ENCODE peak calls at places on chromosome 14, in eight cellular contexts. B, P, S, E, T, R, N and C are unnamed samples.

GRCh38 chr14:24051162-24051788 is 534 bp upstream of the CARMIL3 start:
- DNase-seq in S (no peak), T (no peak), R (no peak), P (no peak), E (no peak), N (no peak), B (peak), C (peak)

GRCh38 chr14:81831128-81831815 is 297.6 kb upstream of the SEL1L start:
- DNase-seq in S (peak), B (no peak), T (no peak), E (no peak), N (no peak), P (peak), R (peak), C (peak)

GRCh38 chr14:53963491-53964227 is 7.0 kb upstream of the BMP4 start:
- DNase-seq in S (no peak), B (peak), P (no peak), T (no peak), N (no peak), R (peak), E (no peak), C (peak)

GRCh38 chr14:45990252-45990651 is 661.3 kb downstream of the RPL10L start:
- DNase-seq in P (no peak), N (no peak), B (no peak), R (no peak), S (peak), T (no peak), E (peak), C (peak)

GRCh38 chr14:61764342-61765122 is 2.3 kb downstream of the SNAPC1 start:
- DNase-seq in R (no peak), T (no peak), B (no peak), N (no peak), S (no peak), P (no peak), E (no peak), C (peak)

GRCh38 chr14:68361231-68361630 is 431.6 kb downstream of the ZFP36L1 start:
- DNase-seq in N (no peak), R (no peak), T (no peak), E (no peak), S (peak), P (no peak), B (no peak), C (peak)

GRCh38 chr14:86540636-86541247 is 1010.8 kb downstream of the FLRT2 start:
- DNase-seq in B (no peak), P (no peak), R (no peak), E (no peak), T (no peak), S (peak), N (no peak), C (no peak)

GRCh38 chr14:31280132-31280870 is 72.7 kb upstream of the HECTD1 start:
- DNase-seq in B (no peak), S (no peak), N (no peak), T (no peak), E (no peak), R (no peak), P (no peak), C (peak)

GRCh38 chr14:106442857-106443256 is 916.5 kb downstream of the TMEM121 start:
- DNase-seq in B (no peak), N (no peak), R (no peak), P (no peak), E (no peak), S (peak), T (no peak), C (no peak)

GRCh38 chr14:50601405-50601804 is 41.5 kb downstream of the ATL1 start:
- DNase-seq in P (no peak), S (no peak), N (no peak), R (no peak), E (no peak), B (no peak), T (no peak), C (no peak)

GRCh38 chr14:86533834-86534233 is 1003.9 kb downstream of the FLRT2 start:
- DNase-seq in E (no peak), R (no peak), T (no peak), N (no peak), B (no peak), P (no peak), S (no peak), C (no peak)

GRCh38 chr14:70642313-70643235 is 858 bp downstream of the TTC9 start:
- DNase-seq in R (peak), T (no peak), S (peak), N (no peak), E (no peak), B (peak), P (no peak), C (peak)

GRCh38 chr14:65072256-65072655 is 30.1 kb downstream of the MAX start:
- DNase-seq in P (no peak), B (no peak), R (no peak), T (no peak), E (no peak), S (no peak), N (no peak), C (no peak)

GRCh38 chr14:69405762-69406161 is 7.3 kb downstream of the SLC39A9 start:
- DNase-seq in P (no peak), B (no peak), N (no peak), T (no peak), E (no peak), R (no peak), S (no peak), C (no peak)

GRCh38 chr14:21723431-21724045 is 49.9 kb upstream of the OR4E1 start:
- DNase-seq in E (peak), S (peak), T (peak), P (no peak), R (no peak), B (peak), N (peak), C (peak)

GRCh38 chr14:89418452-89418851 is 1.4 kb upstream of the FOXN3 start:
- DNase-seq in N (no peak), B (no peak), S (peak), R (no peak), T (no peak), P (no peak), E (no peak), C (peak)

GRCh38 chr14:20627337-20628032 is 14.0 kb downstream of the OR6S1 start:
- DNase-seq in N (no peak), P (no peak), B (no peak), R (no peak), T (no peak), S (no peak), E (no peak), C (no peak)

GRCh38 chr14:26621807-26622560 is 24.2 kb upstream of the NOVA1 start:
- DNase-seq in N (peak), E (no peak), R (no peak), S (no peak), T (no peak), P (no peak), B (no peak), C (no peak)

GRCh38 chr14:38989917-38990546 is 113.0 kb downstream of the SEC23A start:
- DNase-seq in T (no peak), P (no peak), B (no peak), E (no peak), S (peak), N (no peak), R (no peak), C (no peak)

GRCh38 chr14:94689985-94690400 is 77.8 kb downstream of the SERPINA3 start:
- DNase-seq in B (no peak), R (no peak), S (no peak), E (no peak), P (no peak), T (no peak), N (no peak), C (peak)

GRCh38 chr14:19900999-19901398 is 19.4 kb upstream of the OR4K5 start:
- DNase-seq in B (no peak), N (no peak), S (no peak), T (no peak), R (no peak), P (no peak), E (no peak), C (no peak)

GRCh38 chr14:21539154-21539940 is 13.2 kb upstream of the SALL2 start:
- DNase-seq in E (no peak), N (peak), T (no peak), R (no peak), P (no peak), S (no peak), B (no peak), C (peak)

GRCh38 chr14:93994919-93995682 is 2.0 kb upstream of the CCDC197 start:
- DNase-seq in E (no peak), S (peak), N (no peak), T (peak), P (no peak), B (peak), R (peak), C (no peak)

GRCh38 chr14:36105401-36105800 is 71.1 kb downstream of the PTCSC3 start:
- DNase-seq in R (no peak), E (peak), T (no peak), N (peak), P (no peak), B (peak), S (peak), C (peak)

GRCh38 chr14:61923348-61923747 is 161.1 kb downstream of the SNAPC1 start:
- DNase-seq in E (no peak), T (no peak), R (no peak), S (peak), B (no peak), N (no peak), P (no peak), C (peak)

GRCh38 chr14:56244138-56244789 is 126.1 kb downstream of the PELI2 start:
- DNase-seq in E (no peak), N (no peak), R (no peak), S (peak), B (no peak), P (no peak), T (no peak), C (no peak)

GRCh38 chr14:55731881-55732498 is 152.0 kb downstream of the KTN1 start:
- DNase-seq in R (no peak), N (peak), B (peak), E (peak), T (no peak), P (peak), S (peak), C (peak)

GRCh38 chr14:29805415-29806123 is 122.1 kb downstream of the PRKD1 start:
- DNase-seq in S (peak), B (no peak), N (no peak), T (no peak), P (peak), E (no peak), R (peak), C (peak)

DNA sequence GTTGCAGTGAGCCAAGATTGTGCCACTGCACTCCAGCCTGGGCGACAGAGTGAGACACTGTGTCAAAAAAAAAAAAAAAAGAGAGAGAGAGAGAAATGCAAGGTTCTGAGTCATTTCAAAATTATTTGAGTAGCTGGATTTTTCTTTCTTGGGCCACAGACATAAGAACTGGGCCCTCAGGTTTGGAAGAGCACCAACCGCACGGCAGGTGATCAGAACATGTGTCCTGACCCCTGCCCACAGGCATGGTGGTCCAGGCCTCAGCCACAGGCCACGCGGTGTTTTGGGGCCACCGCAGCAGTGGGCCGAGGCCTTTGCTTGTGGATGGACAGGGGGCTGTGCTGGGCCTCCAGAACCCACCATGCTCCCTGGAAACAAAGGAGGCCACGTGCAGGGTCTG is 126.7 kb downstream of the CALM1 start:
- DNase-seq in B (no peak), P (no peak), R (no peak), E (no peak), T (no peak), N (no peak), S (no peak), C (no peak)
- H3K27ac ChIP-seq in B (no peak), P (no peak), R (no peak), E (no peak), T (no peak), N (no peak), S (no peak), C (no peak)

DNA sequence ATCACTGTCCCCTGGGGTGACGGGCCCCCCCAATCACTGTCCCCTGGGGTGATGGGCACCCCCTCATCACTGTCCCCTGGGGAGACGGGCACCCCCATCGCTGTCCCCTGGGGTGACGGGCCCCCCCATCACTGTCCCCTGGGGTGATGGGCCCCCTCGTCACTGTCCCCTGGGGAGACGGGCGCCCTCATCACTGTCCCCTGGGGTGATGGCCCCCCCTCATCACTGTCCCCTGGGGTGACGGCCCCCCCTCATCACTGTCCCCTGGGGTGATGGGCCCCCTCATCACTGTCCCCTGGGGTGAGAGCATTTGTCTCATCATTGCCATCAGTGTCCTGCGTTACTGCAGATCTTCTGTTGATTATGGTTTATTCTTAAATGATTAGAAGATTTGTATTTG is 38.6 kb downstream of the PACS2 start:
- DNase-seq in E (no peak), R (no peak), N (no peak), T (no peak), P (no peak), B (no peak), S (no peak), C (no peak)
- H3K27ac ChIP-seq in E (no peak), R (no peak), N (no peak), T (no peak), P (no peak), B (no peak), S (no peak), C (no peak)

GRCh38 chr14:77009014-77009413 is 19.5 kb downstream of the IRF2BPL start:
- DNase-seq in B (no peak), S (no peak), R (no peak), E (no peak), T (no peak), N (no peak), P (no peak), C (no peak)
- H3K27ac ChIP-seq in B (no peak), S (no peak), R (peak), E (no peak), T (no peak), N (no peak), P (no peak), C (no peak)

GRCh38 chr14:100294963-100295330 is 11.3 kb downstream of the SLC25A29 start:
- DNase-seq in S (no peak), B (peak), T (no peak), N (no peak), R (no peak), P (no peak), E (no peak), C (no peak)
- H3K27ac ChIP-seq in S (no peak), B (no peak), T (no peak), N (no peak), R (peak), P (no peak), E (no peak), C (no peak)

GRCh38 chr14:73713206-73713803 is 879 bp downstream of the PNMA1 start:
- DNase-seq in B (no peak), T (peak), S (no peak), P (no peak), R (no peak), N (no peak), E (no peak), C (no peak)
- H3K27ac ChIP-seq in B (peak), T (peak), S (peak), P (peak), R (peak), N (peak), E (peak), C (peak)

GRCh38 chr14:28651148-28651547 is 115.4 kb upstream of the FOXG1 start:
- DNase-seq in R (no peak), N (no peak), P (no peak), B (peak), E (no peak), T (no peak), S (peak), C (peak)
- H3K27ac ChIP-seq in R (no peak), N (no peak), P (no peak), B (no peak), E (no peak), T (no peak), S (no peak), C (no peak)

DNA sequence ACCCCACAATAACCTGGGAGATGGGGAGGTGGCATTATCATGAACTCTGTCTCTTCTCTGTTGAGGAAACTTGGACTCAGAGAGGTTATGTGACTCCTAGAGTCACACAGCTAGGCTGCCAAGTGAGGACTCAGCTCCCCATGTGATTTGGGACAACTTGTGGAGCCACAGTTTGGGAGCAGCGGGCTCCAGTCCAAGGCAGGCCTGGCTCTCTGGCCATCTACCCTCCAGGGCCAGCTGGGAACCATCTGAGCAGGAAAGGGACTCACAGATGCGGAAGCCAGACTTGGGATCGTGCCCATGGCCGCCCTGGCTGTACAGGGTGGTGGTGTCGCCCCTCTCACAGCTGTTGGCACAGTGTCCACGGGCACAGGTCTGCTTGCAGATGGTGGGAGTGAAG is 59.1 kb downstream of the ISCA2 start:
- DNase-seq in N (no peak), T (no peak), E (no peak), B (no peak), P (no peak), R (peak), S (no peak), C (no peak)
- H3K27ac ChIP-seq in N (no peak), T (no peak), E (no peak), B (no peak), P (peak), R (no peak), S (no peak), C (no peak)

GRCh38 chr14:52860910-52861309 is 69.5 kb upstream of the GNPNAT1 start:
- DNase-seq in E (no peak), B (no peak), T (no peak), N (no peak), R (no peak), S (no peak), P (no peak), C (no peak)
- H3K27ac ChIP-seq in E (no peak), B (no peak), T (no peak), N (no peak), R (no peak), S (no peak), P (no peak), C (no peak)

DNA sequence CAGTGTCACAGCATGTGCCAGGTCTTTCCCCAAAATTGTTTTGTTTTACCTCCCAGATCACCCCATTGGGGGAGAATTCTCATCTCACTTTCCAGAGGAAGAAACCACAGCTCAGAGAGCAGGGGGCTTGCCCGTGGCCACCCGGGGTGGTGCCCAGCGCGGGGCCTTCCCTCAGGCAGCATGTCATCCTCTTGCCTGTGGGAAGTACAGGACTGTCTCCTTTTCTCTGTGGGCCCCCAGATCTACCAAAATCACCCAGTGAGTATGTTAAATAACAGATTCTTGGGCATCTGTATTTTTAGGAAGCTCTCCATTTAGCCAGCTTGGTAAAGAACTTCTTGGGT is 5.9 kb downstream of the RPS6KL1 start:
- DNase-seq in B (no peak), P (no peak), T (no peak), N (no peak), S (no peak), E (no peak), R (no peak), C (no peak)
- H3K27ac ChIP-seq in B (no peak), P (peak), T (no peak), N (no peak), S (no peak), E (no peak), R (peak), C (no peak)